ENCODE peak calls at places on chromosomes 16 and 17, in nine cellular contexts. H is stomach, F is dorsolateral prefrontal cortex, Z is DND-41, W is GM12878, N is GM23338, S is adrenal gland, V is mammary epithelial cell, J is cardiac muscle cell. U is an unnamed sample.

GRCh38 chr16:3642397-3643094 is 11.9 kb upstream of the DNASE1 start:
- DNase-seq in Z (no peak), W (no peak), H (peak), S (peak), F (no peak), V (peak), N (no peak), J (peak), U (peak)

GRCh38 chr17:40366076-40366860 is 1.7 kb upstream of the GJD3 start:
- DNase-seq in V (no peak), F (no peak), N (no peak), S (no peak), J (no peak), Z (no peak), H (no peak), W (no peak), U (no peak)

GRCh38 chr16:1066584-1067172 is 5.9 kb upstream of the SSTR5 start:
- DNase-seq in V (no peak), S (no peak), N (no peak), Z (no peak), H (no peak), W (no peak), F (no peak), J (no peak), U (no peak)

GRCh38 chr17:40343126-40344119 is 21.1 kb downstream of the GJD3 start:
- DNase-seq in Z (no peak), F (no peak), V (no peak), J (no peak), W (no peak), S (peak), H (no peak), N (no peak), U (no peak)

GRCh38 chr16:2842340-2843000 is 12.4 kb downstream of the ZG16B start:
- DNase-seq in F (no peak), S (peak), W (no peak), H (peak), J (peak), Z (peak), N (peak), V (no peak), U (no peak)

GRCh38 chr17:39461911-39462641 is 790 bp downstream of the CDK12 start:
- DNase-seq in Z (peak), F (no peak), J (no peak), H (peak), W (peak), N (peak), V (peak), S (peak), U (peak)

GRCh38 chr16:87047221-87048037 is 269.8 kb downstream of the C16orf95 start:
- DNase-seq in S (no peak), V (no peak), Z (no peak), F (no peak), H (no peak), W (no peak), J (no peak), N (no peak), U (no peak)

GRCh38 chr16:46853713-46854443 is 22.9 kb upstream of the C16orf87 start:
- DNase-seq in J (peak), N (peak), F (peak), W (no peak), H (peak), V (peak), Z (peak), S (peak), U (peak)

GRCh38 chr16:49644143-49644460 is 211.8 kb downstream of the ZNF423 start:
- DNase-seq in J (peak), Z (no peak), S (no peak), W (no peak), V (no peak), N (peak), H (no peak), F (no peak), U (no peak)

GRCh38 chr16:4264546-4264945 is 8.3 kb downstream of the TFAP4 start:
- DNase-seq in H (no peak), V (no peak), F (no peak), N (no peak), S (no peak), Z (no peak), J (peak), W (no peak), U (no peak)

GRCh38 chr17:76957600-76958464 is 89.6 kb downstream of the MGAT5B start:
- DNase-seq in Z (no peak), W (no peak), H (no peak), J (peak), V (no peak), F (no peak), S (no peak), N (peak), U (peak)

GRCh38 chr16:57186630-57187507 is 740 bp downstream of the RSPRY1 start:
- DNase-seq in H (no peak), V (peak), W (no peak), N (peak), Z (peak), F (no peak), J (peak), S (peak), U (peak)

GRCh38 chr16:86016201-86016965 is 117.4 kb downstream of the IRF8 start:
- DNase-seq in V (peak), H (no peak), S (peak), J (peak), W (peak), Z (peak), N (peak), F (no peak), U (peak)

GRCh38 chr17:30235386-30236296 is at the start of gene SLC6A4:
- DNase-seq in W (no peak), F (no peak), J (peak), V (peak), Z (no peak), S (no peak), H (no peak), N (peak), U (no peak)

GRCh38 chr17:20083460-20083859 is 74.3 kb downstream of the SPECC1 start:
- DNase-seq in N (no peak), Z (no peak), J (peak), H (no peak), F (no peak), S (no peak), W (no peak), V (no peak), U (no peak)

GRCh38 chr16:19639986-19640421 is 78.0 kb downstream of the KNOP1 start:
- DNase-seq in Z (peak), H (no peak), W (no peak), J (peak), V (no peak), N (no peak), F (no peak), S (peak), U (no peak)

GRCh38 chr17:41835800-41836549 is at the start of gene NT5C3B:
- DNase-seq in H (peak), W (no peak), V (peak), Z (peak), F (peak), J (peak), S (peak), N (peak), U (no peak)

GRCh38 chr17:64139542-64139941 is 9.6 kb upstream of the ERN1 start:
- DNase-seq in N (no peak), H (no peak), S (no peak), Z (no peak), W (no peak), V (no peak), F (no peak), J (no peak), U (no peak)

GRCh38 chr17:77330602-77331081 is 189.9 kb downstream of the SEC14L1 start:
- DNase-seq in H (peak), F (no peak), S (no peak), N (no peak), V (no peak), W (no peak), Z (no peak), J (no peak), U (no peak)

GRCh38 chr16:64590516-64590915 is 531.3 kb downstream of the CDH11 start:
- DNase-seq in F (no peak), J (peak), Z (no peak), W (no peak), S (no peak), N (no peak), H (no peak), V (no peak), U (peak)

DNA sequence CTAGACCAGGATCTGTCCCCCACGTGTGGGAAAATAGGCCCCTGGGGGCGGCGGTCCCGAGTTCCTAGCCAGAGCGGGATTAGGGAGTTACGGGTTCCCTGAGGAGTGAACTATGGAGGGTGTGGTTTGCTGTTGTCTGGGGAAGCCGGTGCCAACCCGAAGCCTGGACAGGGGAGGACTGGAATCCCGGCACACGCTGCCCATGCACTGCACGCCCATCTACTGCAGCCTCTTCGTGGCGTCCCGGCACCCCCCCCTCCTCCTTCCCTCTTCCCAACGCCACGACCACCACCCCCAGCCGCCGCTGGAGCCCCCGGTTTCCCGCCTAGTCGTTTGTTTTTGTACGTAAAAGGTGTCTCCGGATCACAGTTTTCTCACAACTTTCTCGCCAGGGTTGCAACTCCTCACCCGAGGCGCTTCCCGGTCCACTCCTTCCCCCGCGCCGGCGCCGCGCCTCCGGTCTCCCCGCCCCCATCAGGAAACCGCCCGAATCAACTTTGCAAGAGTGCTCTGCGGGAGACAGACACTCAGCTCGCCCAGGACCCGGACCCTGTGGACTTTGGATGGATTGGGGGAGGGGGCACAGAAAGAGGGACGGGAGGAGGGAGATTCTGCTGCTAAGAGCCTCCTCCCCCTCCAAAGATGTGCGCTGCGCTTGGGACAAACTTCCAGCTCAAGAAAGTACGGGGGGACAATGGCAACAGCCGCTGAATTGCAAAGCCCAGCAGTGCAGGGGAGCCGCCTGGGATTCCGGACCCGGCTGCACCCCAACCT is 1.4 kb upstream of the LHX1 start:
- DNase-seq in Z (no peak), H (no peak), S (no peak), J (no peak), N (peak), F (no peak), V (no peak), W (no peak), U (no peak)
- H3K4me3 ChIP-seq in Z (no peak), H (no peak), S (no peak), J (peak), N (peak), F (peak), V (no peak), W (no peak), U (no peak)

DNA sequence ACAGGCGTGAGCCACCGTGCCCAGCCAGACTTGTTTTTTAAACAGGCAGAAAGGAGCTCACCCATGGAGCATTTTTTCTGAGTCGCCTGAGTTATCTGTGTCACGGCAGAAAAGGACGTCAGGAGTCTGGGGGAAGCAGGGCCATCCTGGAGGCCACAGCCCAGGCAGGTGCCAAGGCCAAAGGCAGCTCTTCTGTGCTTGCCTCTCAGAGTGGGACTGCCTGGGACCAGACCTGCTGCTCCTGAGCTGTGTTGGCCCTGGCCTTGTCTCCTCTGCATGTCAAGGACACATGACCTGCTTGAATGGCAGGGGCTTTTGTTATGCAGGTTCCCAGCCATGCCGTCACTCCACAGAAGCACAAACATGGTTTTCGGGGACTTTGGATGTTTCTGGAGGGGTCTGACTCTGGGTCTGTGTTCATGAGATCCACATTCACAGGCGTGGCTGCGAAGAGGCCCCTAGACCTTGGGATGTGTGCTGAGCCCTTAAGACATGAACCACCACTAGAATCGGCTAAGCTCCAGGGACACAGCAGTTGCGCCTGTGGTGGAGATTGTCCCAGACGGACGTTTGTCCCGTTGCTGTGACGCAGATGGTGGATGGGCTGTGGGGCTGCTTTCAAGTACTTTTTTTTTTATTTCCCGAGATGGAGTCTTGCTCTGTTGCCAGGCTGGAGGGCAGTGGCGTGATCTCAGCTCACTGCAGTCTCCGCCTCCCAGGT is 33.8 kb downstream of the FOXK2 start:
- DNase-seq in S (peak), Z (no peak), F (no peak), J (no peak), W (no peak), V (no peak), N (peak), H (no peak), U (no peak)
- H3K27ac ChIP-seq in S (peak), Z (no peak), F (no peak), J (peak), W (peak), V (no peak), N (peak), H (peak), U (no peak)

GRCh38 chr17:73348018-73348823 is 36.4 kb upstream of the CDC42EP4 start:
- DNase-seq in V (no peak), S (no peak), W (no peak), J (no peak), F (no peak), Z (no peak), H (no peak), N (peak), U (no peak)

GRCh38 chr17:73350864-73351263 is 39.1 kb upstream of the CDC42EP4 start:
- DNase-seq in H (no peak), F (no peak), J (no peak), V (no peak), N (no peak), Z (no peak), S (no peak), W (no peak), U (no peak)

GRCh38 chr17:73348824-73349095 is 37.0 kb upstream of the CDC42EP4 start:
- DNase-seq in Z (no peak), W (no peak), S (no peak), J (no peak), F (no peak), H (no peak), N (no peak), V (no peak), U (no peak)

GRCh38 chr17:73349647-73350046 is 37.8 kb upstream of the CDC42EP4 start:
- DNase-seq in J (no peak), Z (no peak), F (no peak), V (no peak), H (no peak), S (no peak), W (no peak), N (no peak), U (no peak)

GRCh38 chr17:73349138-73349537 is 37.3 kb upstream of the CDC42EP4 start:
- DNase-seq in J (peak), H (no peak), V (no peak), F (no peak), S (no peak), N (no peak), Z (no peak), W (no peak), U (no peak)
- TF ChIP-seq CTCF in J (no peak), H (no peak), V (no peak), F (no peak), S (no peak), N (no peak), Z (no peak), W (no peak), U (no peak)

GRCh38 chr17:60149691-60150582 is at the start of gene CA4:
- DNase-seq in H (no peak), S (no peak), W (no peak), J (no peak), N (peak), Z (no peak), V (no peak), F (no peak), U (no peak)
- H3K4me3 ChIP-seq in H (peak), S (no peak), W (no peak), J (peak), N (peak), Z (no peak), V (peak), F (peak), U (no peak)

GRCh38 chr17:1197379-1197778 is 17.6 kb upstream of the ABR start:
- DNase-seq in V (no peak), J (peak), H (no peak), F (no peak), W (no peak), N (no peak), Z (peak), S (peak), U (no peak)
- H3K27ac ChIP-seq in V (no peak), J (no peak), H (peak), F (no peak), W (peak), N (no peak), Z (peak), S (no peak), U (no peak)

GRCh38 chr16:67179421-67180080 is 4.2 kb downstream of the MATCAP1 start:
- DNase-seq in W (no peak), H (no peak), N (no peak), F (no peak), V (no peak), S (no peak), J (no peak), Z (no peak), U (no peak)
- TF ChIP-seq CTCF in W (peak), H (no peak), N (peak), F (no peak), V (peak), S (no peak), J (no peak), Z (peak), U (peak)

GRCh38 chr17:81734405-81735055 is 22.4 kb downstream of the SLC25A10 start:
- DNase-seq in W (no peak), Z (no peak), N (no peak), S (no peak), H (peak), J (no peak), F (no peak), V (no peak), U (no peak)

GRCh38 chr17:81737947-81738800 is 26.1 kb downstream of the SLC25A10 start:
- DNase-seq in W (no peak), H (no peak), F (no peak), N (no peak), Z (no peak), V (no peak), J (no peak), S (no peak), U (no peak)

GRCh38 chr17:81738801-81739393 is 26.8 kb downstream of the SLC25A10 start:
- DNase-seq in F (no peak), S (no peak), W (no peak), N (no peak), V (no peak), H (no peak), Z (no peak), J (no peak), U (no peak)

GRCh38 chr17:81733507-81734404 is 21.7 kb downstream of the SLC25A10 start:
- DNase-seq in H (peak), W (no peak), F (peak), J (peak), S (peak), Z (peak), N (peak), V (peak), U (peak)

GRCh38 chr17:81735181-81736102 is 23.4 kb downstream of the SLC25A10 start:
- DNase-seq in J (peak), N (no peak), Z (no peak), F (no peak), H (peak), W (peak), V (peak), S (no peak), U (no peak)
- H3K4me3 ChIP-seq in J (no peak), N (no peak), Z (no peak), F (no peak), H (peak), W (peak), V (peak), S (no peak), U (no peak)

DNA sequence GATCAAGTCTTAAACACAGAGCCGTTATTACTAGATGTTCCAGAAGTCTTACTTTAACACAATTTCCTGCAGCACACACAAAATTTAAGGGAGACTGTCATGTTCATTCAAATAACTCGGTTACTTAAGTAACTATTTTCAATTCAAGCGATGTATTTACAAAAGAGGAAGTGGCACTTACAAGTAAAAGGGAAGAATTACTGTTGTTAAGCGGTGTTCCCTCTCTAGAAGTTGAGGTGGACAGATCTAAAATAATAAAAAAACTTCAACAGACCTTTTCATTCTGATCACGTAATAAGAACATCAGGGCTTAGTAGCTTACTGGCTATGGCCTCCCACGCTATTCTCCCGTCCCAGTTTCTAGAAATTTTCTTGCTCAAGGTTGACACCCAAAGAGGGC is 26.2 kb upstream of the TXNDC11 start:
- DNase-seq in J (no peak), W (peak), S (no peak), Z (no peak), N (no peak), F (no peak), H (no peak), V (no peak), U (no peak)
- H3K27ac ChIP-seq in J (no peak), W (peak), S (no peak), Z (no peak), N (peak), F (no peak), H (peak), V (no peak), U (no peak)

GRCh38 chr17:44786551-44787081 is 27.8 kb downstream of the ADAM11 start:
- DNase-seq in J (no peak), F (no peak), Z (no peak), W (no peak), S (no peak), H (no peak), N (no peak), V (no peak), U (no peak)

GRCh38 chr17:44788139-44788538 is 29.4 kb downstream of the ADAM11 start:
- DNase-seq in V (no peak), W (no peak), J (no peak), Z (no peak), N (no peak), F (no peak), H (no peak), S (no peak), U (no peak)

GRCh38 chr17:44782349-44782850 is 23.6 kb downstream of the ADAM11 start:
- DNase-seq in J (no peak), Z (no peak), V (no peak), H (no peak), W (no peak), S (no peak), F (no peak), N (no peak), U (no peak)

GRCh38 chr17:44787271-44787940 is 28.6 kb downstream of the ADAM11 start:
- DNase-seq in H (no peak), Z (no peak), J (no peak), F (no peak), W (no peak), V (no peak), S (no peak), N (no peak), U (no peak)

GRCh38 chr17:44785921-44786320 is 27.1 kb downstream of the ADAM11 start:
- DNase-seq in Z (no peak), W (no peak), N (no peak), J (no peak), F (no peak), S (no peak), H (no peak), V (no peak), U (no peak)
- TF ChIP-seq CTCF in Z (no peak), W (no peak), N (no peak), J (no peak), F (no peak), S (no peak), H (no peak), V (no peak), U (no peak)